ENCODE peak calls at places on chromosomes 2 and 18, in four cellular contexts. D, Z, U and S are unnamed samples.
A peak's percentile ranks its signal among the peaks of the same experiment; 100 is the strongest.

GRCh38 chr2:180268006-180268405 is 260.9 kb upstream of the CWC22 start:
- DNase-seq in U (no peak), D (peak; percentile 25), Z (no peak), S (no peak)

GRCh38 chr2:238864207-238865014 is 16.5 kb downstream of the TWIST2 start:
- DNase-seq in D (peak; percentile 99), U (peak; percentile 78), Z (peak; percentile 78), S (peak; percentile 89)

GRCh38 chr18:48777026-48777736 is 173.6 kb downstream of the SMAD7 start:
- DNase-seq in D (peak; percentile 20), Z (no peak), U (peak; percentile 73), S (peak; percentile 97)

GRCh38 chr2:173010233-173010632 is 65.4 kb upstream of the MAP3K20 start:
- DNase-seq in D (no peak), U (no peak), Z (no peak), S (no peak)

GRCh38 chr2:115505331-115505730 is 1062.9 kb downstream of the DPP10 start:
- DNase-seq in Z (no peak), D (no peak), U (no peak), S (no peak)

GRCh38 chr2:99297990-99298389 is 3.0 kb downstream of the LYG1 start:
- DNase-seq in U (peak; percentile 88), D (peak; percentile 4), Z (no peak), S (no peak)

GRCh38 chr2:10183146-10183675 is 60.7 kb downstream of the RRM2 start:
- DNase-seq in Z (no peak), D (no peak), U (no peak), S (peak; percentile 19)

GRCh38 chr2:69237070-69237670 is 149.9 kb downstream of the GFPT1 start:
- DNase-seq in D (no peak), U (no peak), Z (no peak), S (no peak)

GRCh38 chr2:133574186-133574585 is 5.9 kb upstream of the NCKAP5 start:
- DNase-seq in U (no peak), Z (no peak), D (no peak), S (no peak)

GRCh38 chr18:4360221-4360715 is 94.8 kb downstream of the DLGAP1 start:
- DNase-seq in Z (no peak), D (no peak), U (no peak), S (no peak)

GRCh38 chr2:148306027-148306426 is 285.1 kb downstream of the MBD5 start:
- DNase-seq in U (no peak), D (no peak), Z (no peak), S (peak; percentile 9)

GRCh38 chr2:191014653-191015020 is 666 bp upstream of the STAT1 start:
- DNase-seq in Z (no peak), U (no peak), D (no peak), S (peak; percentile 8)

GRCh38 chr2:99653433-99653832 is 163.6 kb upstream of the REV1 start:
- DNase-seq in D (no peak), U (no peak), Z (no peak), S (no peak)

GRCh38 chr2:107588960-107589542 is 237.6 kb upstream of the RGPD4 start:
- DNase-seq in Z (no peak), U (no peak), D (peak; percentile 28), S (no peak)

GRCh38 chr2:223837290-223838061 is at the start of gene AP1S3:
- DNase-seq in D (peak; percentile 38), U (peak; percentile 38), Z (peak; percentile 65), S (peak; percentile 95)

GRCh38 chr2:160387558-160388262 is 105.9 kb downstream of the RBMS1 start:
- DNase-seq in Z (no peak), D (peak; percentile 100), U (no peak), S (no peak)

GRCh38 chr2:206361407-206362045 is 81.8 kb upstream of the ADAM23 start:
- DNase-seq in D (no peak), Z (no peak), U (no peak), S (no peak)

GRCh38 chr18:79952457-79952995 is 1.1 kb upstream of the SLC66A2 start:
- DNase-seq in D (no peak), U (no peak), Z (no peak), S (peak; percentile 57)

GRCh38 chr18:49137585-49137984 is 186.8 kb upstream of the SMAD7 start:
- DNase-seq in D (no peak), U (no peak), Z (no peak), S (no peak)

GRCh38 chr2:128305555-128306080 is 13.1 kb downstream of the HS6ST1 start:
- DNase-seq in U (peak; percentile 52), D (peak; percentile 75), Z (no peak), S (no peak)

GRCh38 chr2:7931808-7932207 is 750.0 kb upstream of the ID2 start:
- DNase-seq in U (no peak), Z (no peak), D (no peak), S (no peak)

GRCh38 chr2:96201338-96201737 is 7.3 kb downstream of the STARD7 start:
- DNase-seq in D (no peak), U (no peak), Z (no peak), S (no peak)

GRCh38 chr2:166700079-166700478 is 188.2 kb upstream of the XIRP2 start:
- DNase-seq in Z (no peak), D (peak; percentile 52), U (no peak), S (no peak)

GRCh38 chr2:22486343-22486742 is 898.6 kb upstream of the KLHL29 start:
- DNase-seq in D (no peak), U (no peak), Z (no peak), S (no peak)

GRCh38 chr2:180279581-180279980 is 272.5 kb upstream of the CWC22 start:
- DNase-seq in Z (no peak), U (no peak), D (no peak), S (no peak)

GRCh38 chr2:207121784-207122183 is 44.0 kb downstream of the KLF7 start:
- DNase-seq in Z (peak; percentile 56), D (peak; percentile 85), U (no peak), S (no peak)

GRCh38 chr18:9612215-9612830 is 2.0 kb downstream of the PPP4R1 start:
- DNase-seq in U (peak; percentile 62), D (peak; percentile 58), Z (peak; percentile 60), S (peak; percentile 34)

GRCh38 chr2:151823651-151824050 is 4.6 kb downstream of the ARL5A start:
- DNase-seq in D (no peak), U (peak; percentile 8), Z (no peak), S (no peak)

GRCh38 chr2:230418341-230419016 is 2.5 kb downstream of the SP100 start:
- DNase-seq in Z (no peak), U (peak; percentile 43), D (peak; percentile 77), S (no peak)

GRCh38 chr2:159946326-159946992 is 116.0 kb downstream of the PLA2R1 start:
- DNase-seq in D (peak; percentile 21), U (no peak), Z (no peak), S (no peak)

GRCh38 chr18:3727260-3727659 is 277.3 kb downstream of the TGIF1 start:
- DNase-seq in D (no peak), Z (no peak), U (no peak), S (no peak)

GRCh38 chr2:178114462-178114861 is 2.2 kb downstream of the RBM45 start:
- DNase-seq in Z (no peak), U (no peak), D (no peak), S (no peak)

GRCh38 chr2:178110681-178111080 is 1.6 kb upstream of the RBM45 start:
- DNase-seq in Z (no peak), U (no peak), D (no peak), S (no peak)

GRCh38 chr2:178112202-178113152 is at the start of gene RBM45:
- DNase-seq in D (peak; percentile 89), Z (peak; percentile 87), U (peak; percentile 96), S (peak; percentile 91)

GRCh38 chr2:178109813-178110212 is 2.4 kb upstream of the RBM45 start:
- DNase-seq in Z (peak; percentile 33), D (peak; percentile 48), U (peak; percentile 64), S (peak; percentile 35)

DNA sequence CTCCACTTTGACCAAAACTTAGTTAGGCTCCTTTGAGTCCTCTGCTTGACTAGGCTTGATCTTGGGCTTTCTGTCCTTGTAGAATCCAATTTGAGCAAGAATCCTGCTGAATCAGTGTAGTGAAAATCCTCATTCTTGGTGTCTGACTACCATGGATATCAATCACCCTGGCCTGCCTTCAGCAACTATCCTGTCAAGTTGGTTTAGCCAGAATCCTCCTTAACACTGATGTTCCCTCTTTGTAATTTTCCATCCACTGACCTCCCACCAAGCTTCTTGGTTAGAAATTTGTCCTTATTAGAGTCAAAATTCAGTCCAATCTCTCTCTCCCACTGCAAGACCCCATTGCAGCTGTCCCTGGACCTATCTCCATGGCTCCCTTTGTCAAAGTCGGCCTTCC is 494 bp upstream of the RBM45 start:
- DNase-seq in D (no peak), Z (no peak), U (no peak), S (no peak)
- H3K4me3 ChIP-seq in D (no peak overlapping the region), Z (no peak overlapping the region), U (peak overlapping the region; percentile 83), S (no peak overlapping the region)

DNA sequence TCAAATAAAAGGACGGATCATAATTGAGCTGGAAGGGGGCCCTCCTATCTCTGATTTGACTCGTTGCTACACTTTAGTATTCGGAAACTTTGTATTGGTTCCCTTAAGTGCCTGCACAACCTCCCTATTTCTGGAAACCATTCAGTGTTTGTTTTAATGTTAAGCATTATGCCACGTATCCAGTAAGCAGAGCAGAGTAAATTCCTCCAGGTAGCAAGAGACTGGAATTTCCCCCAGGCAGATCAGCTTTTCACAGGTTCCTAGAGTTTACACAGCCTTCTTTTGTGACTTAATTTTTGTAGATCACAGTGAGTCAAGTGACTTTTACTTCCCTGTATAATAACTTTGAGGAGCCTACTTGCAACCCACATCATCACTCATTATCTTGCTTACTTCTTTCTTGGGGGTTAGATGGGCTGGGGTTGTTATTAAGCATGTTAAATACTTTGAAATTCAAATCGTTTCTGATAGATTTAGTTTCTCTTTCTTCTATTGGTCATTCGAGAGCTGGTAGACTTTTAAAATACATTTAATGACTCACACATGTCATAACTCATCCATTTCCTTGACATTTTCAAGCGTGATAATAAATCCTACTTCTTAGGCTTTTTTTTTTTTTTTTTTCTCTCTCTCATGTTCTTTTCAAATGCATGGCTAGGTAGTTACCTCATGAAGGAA is 219.2 kb downstream of the NEDD4L start:
- DNase-seq in Z (peak; percentile 22), D (peak; percentile 24), U (no peak), S (no peak)
- H3K4me3 ChIP-seq in Z (no peak overlapping the region), D (no peak overlapping the region), U (no peak overlapping the region), S (no peak overlapping the region)

DNA sequence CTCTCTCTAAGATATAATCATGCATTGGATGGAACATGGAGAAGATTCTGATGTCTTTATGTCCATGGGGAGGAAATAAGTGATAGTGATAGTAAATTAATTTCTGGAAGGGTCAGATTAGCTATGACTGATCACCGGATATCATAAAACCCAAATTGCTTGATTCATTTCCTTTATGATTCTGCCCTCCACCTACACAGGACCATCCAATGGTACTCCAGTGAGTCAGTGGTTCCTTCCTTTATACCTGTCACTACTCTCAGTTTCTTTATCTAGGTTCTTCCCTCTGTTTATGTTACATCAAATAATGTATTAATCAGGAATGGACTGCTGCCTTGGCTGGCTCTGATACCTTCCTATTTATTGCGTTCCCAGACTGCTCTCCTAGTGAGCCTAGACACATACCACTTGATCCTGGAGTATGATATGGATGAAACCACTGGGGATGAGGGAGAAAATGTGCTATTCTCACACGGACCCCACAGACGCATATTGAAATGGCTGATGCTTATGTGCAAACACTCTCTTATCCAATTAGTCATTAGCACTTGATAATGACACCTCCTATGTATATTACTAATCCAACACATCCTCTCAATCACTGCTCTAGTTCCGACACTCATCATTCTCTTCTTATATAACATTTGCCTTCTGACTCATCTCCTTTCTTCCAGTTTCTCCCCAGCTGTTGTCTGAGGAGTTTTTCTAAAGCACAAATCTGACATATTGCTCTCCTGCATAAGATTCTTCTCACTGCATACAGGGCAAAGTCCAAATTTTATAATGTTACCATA is 315.6 kb downstream of the INSIG2 start:
- DNase-seq in U (no peak), D (no peak), Z (no peak), S (no peak)
- H3K4me3 ChIP-seq in U (no peak overlapping the region), D (no peak overlapping the region), Z (no peak overlapping the region), S (no peak overlapping the region)

DNA sequence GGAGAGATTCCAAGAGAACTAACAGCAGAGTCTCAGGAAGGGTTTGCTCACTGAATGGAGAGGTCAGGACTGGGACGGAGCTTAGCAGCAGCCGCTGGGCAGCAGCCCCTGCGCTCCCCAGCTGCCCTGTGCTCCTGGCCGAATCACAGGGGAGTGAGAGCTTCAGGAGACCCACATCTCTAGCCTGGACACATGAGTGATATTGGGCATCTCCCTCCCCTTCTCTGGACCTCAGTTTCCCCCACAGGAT is 511 bp downstream of the MATN3 start:
- DNase-seq in D (no peak), Z (no peak), U (no peak), S (no peak)
- H3K4me3 ChIP-seq in D (peak overlapping the region; percentile 50), Z (no peak overlapping the region), U (no peak overlapping the region), S (peak overlapping the region; percentile 51)